ENCODE peak calls at places on chromosomes 7 and 10, in seven cellular contexts. A is pons; J is astrocyte; V is AG08395; Z is kidney glomerular epithelial cell; F is spleen; I is stimulated activated CD4-positive, alpha-beta T cell treated with anti-CD3 and anti-CD28 coated beads, Interleukin-1b, Interleukin-23, amount 100 ng/mL, for 1 hour. H is an unnamed sample.

GRCh38 chr7:130881799-130882141 is 147.8 kb upstream of the KLF14 start:
- DNase-seq in F (no peak), Z (no peak), V (no peak), A (no peak), I (no peak), J (no peak), H (no peak)

GRCh38 chr7:127447326-127447945 is 54.9 kb upstream of the ZNF800 start:
- DNase-seq in J (peak), A (peak), V (peak), I (no peak), Z (peak), F (peak), H (no peak)

GRCh38 chr10:63886281-63887025 is 365.3 kb downstream of the REEP3 start:
- DNase-seq in F (no peak), I (no peak), Z (no peak), A (no peak), J (no peak), V (no peak), H (no peak)

GRCh38 chr10:132861116-132861691 is 75.3 kb upstream of the NKX6-2 start:
- DNase-seq in I (no peak), J (no peak), Z (no peak), A (no peak), F (peak), V (no peak), H (no peak)

GRCh38 chr10:14153570-14154055 is 177.1 kb downstream of the FRMD4A start:
- DNase-seq in Z (no peak), F (no peak), J (no peak), A (no peak), I (no peak), V (no peak), H (no peak)

GRCh38 chr7:86833360-86833759 is 189.7 kb downstream of the GRM3 start:
- DNase-seq in Z (no peak), F (no peak), A (no peak), J (no peak), I (no peak), V (no peak), H (no peak)

GRCh38 chr7:47375121-47375551 is 206.8 kb downstream of the TNS3 start:
- DNase-seq in J (peak), I (no peak), Z (peak), V (peak), A (no peak), F (peak), H (no peak)

GRCh38 chr10:4719040-4719439 is 107.0 kb upstream of the AKR1E2 start:
- DNase-seq in A (no peak), V (no peak), I (no peak), F (no peak), Z (no peak), J (peak), H (no peak)

GRCh38 chr10:88066876-88067275 is 203.5 kb downstream of the PTEN start:
- DNase-seq in I (no peak), J (no peak), A (peak), Z (no peak), F (no peak), V (no peak), H (no peak)

GRCh38 chr7:74627699-74628411 is 29.7 kb upstream of the GTF2I start:
- DNase-seq in V (peak), J (no peak), F (no peak), A (peak), I (no peak), Z (no peak), H (no peak)

GRCh38 chr7:2266911-2267310 is 24.9 kb downstream of the NUDT1 start:
- DNase-seq in I (no peak), V (peak), Z (no peak), F (no peak), J (no peak), A (no peak), H (no peak)

GRCh38 chr7:105707381-105707780 is 126.1 kb upstream of the EFCAB10 start:
- DNase-seq in I (no peak), A (no peak), Z (no peak), V (peak), F (no peak), J (peak), H (no peak)

GRCh38 chr10:69334258-69335062 is 56.2 kb downstream of the HK1 start:
- DNase-seq in V (no peak), I (no peak), J (no peak), F (no peak), Z (no peak), A (no peak), H (no peak)

GRCh38 chr10:1199897-1200721 is 143.9 kb downstream of the WDR37 start:
- DNase-seq in I (no peak), F (peak), V (no peak), J (no peak), Z (no peak), A (peak), H (no peak)

GRCh38 chr7:26918241-26918640 is 53.9 kb upstream of the SKAP2 start:
- DNase-seq in A (no peak), I (no peak), F (no peak), V (no peak), Z (peak), J (no peak), H (no peak)

GRCh38 chr10:32112055-32112454 is 55.8 kb upstream of the KIF5B start:
- DNase-seq in A (no peak), V (peak), F (no peak), Z (peak), I (no peak), J (peak), H (no peak)

GRCh38 chr7:371119-371778 is 81.3 kb downstream of the FOXL3 start:
- DNase-seq in V (no peak), J (no peak), A (no peak), I (no peak), F (peak), Z (no peak), H (no peak)

GRCh38 chr10:34906021-34906965 is 91.2 kb upstream of the PARD3 start:
- DNase-seq in J (peak), V (no peak), I (no peak), A (no peak), Z (peak), F (no peak), H (no peak)

GRCh38 chr7:131932271-131932670 is 375.8 kb upstream of the PODXL start:
- DNase-seq in A (no peak), I (no peak), F (no peak), V (no peak), J (no peak), Z (no peak), H (no peak)

GRCh38 chr7:20442951-20443350 is 112.3 kb downstream of the ITGB8 start:
- DNase-seq in I (no peak), J (no peak), Z (no peak), A (no peak), V (no peak), F (no peak), H (no peak)

GRCh38 chr10:47050618-47051455 is 139.6 kb downstream of the PTPN20 start:
- DNase-seq in V (no peak), F (peak), Z (no peak), A (no peak), J (no peak), I (no peak), H (no peak)

GRCh38 chr7:157684596-157685429 is 348.0 kb downstream of the DNAJB6 start:
- DNase-seq in Z (no peak), A (no peak), J (no peak), I (no peak), V (no peak), F (peak), H (no peak)

H was measured in esophagus squamous epithelium.